ENCODE peak calls at places on chromosome 17, in eight cellular contexts. J, E, M, O, I, V, D and F are unnamed samples.

GRCh38 chr17:69061901-69062556 is 1.3 kb upstream of the ABCA9 start:
- DNase-seq in J (no peak), E (no peak), M (no peak), O (no peak), I (no peak), V (no peak), D (no peak), F (no peak)

GRCh38 chr17:19336938-19337711 is 25.4 kb downstream of the B9D1 start:
- DNase-seq in J (peak), E (no peak), M (no peak), O (no peak), I (no peak), V (peak), D (no peak), F (peak)

GRCh38 chr17:50169121-50169764 is 3.4 kb downstream of the SGCA start:
- DNase-seq in J (peak), E (peak), M (peak), O (no peak), I (peak), V (peak), D (peak), F (no peak)

GRCh38 chr17:948284-948852 is 31.2 kb downstream of the NXN start:
- DNase-seq in J (no peak), E (no peak), M (no peak), O (no peak), I (peak), V (no peak), D (no peak), F (no peak)

GRCh38 chr17:43536236-43537088 is 9.7 kb downstream of the ETV4 start:
- DNase-seq in J (no peak), E (no peak), M (no peak), O (no peak), I (peak), V (no peak), D (no peak), F (no peak)

GRCh38 chr17:55295411-55296170 is 30.8 kb downstream of the HLF start:
- DNase-seq in J (peak), E (peak), M (peak), O (peak), I (peak), V (peak), D (peak), F (no peak)

GRCh38 chr17:31687505-31688126 is 171.4 kb downstream of the COPRS start:
- DNase-seq in J (no peak), E (no peak), M (no peak), O (no peak), I (no peak), V (no peak), D (no peak), F (no peak)

GRCh38 chr17:60149691-60150582 is at the start of gene CA4:
- DNase-seq in J (peak), E (no peak), M (no peak), O (no peak), I (no peak), V (no peak), D (no peak), F (no peak)

GRCh38 chr17:67700037-67700436 is 17.7 kb upstream of the NOL11 start:
- DNase-seq in J (no peak), E (no peak), M (no peak), O (no peak), I (no peak), V (no peak), D (no peak), F (no peak)

GRCh38 chr17:76442341-76443338 is 10.3 kb downstream of the UBE2O start:
- DNase-seq in J (no peak), E (no peak), M (no peak), O (no peak), I (peak), V (no peak), D (no peak), F (no peak)

GRCh38 chr17:5584971-5585794 is 874 bp upstream of the NLRP1 start:
- DNase-seq in J (no peak), E (no peak), M (no peak), O (no peak), I (peak), V (no peak), D (no peak), F (no peak)